ENCODE peak calls at places on chromosome 9, in eight cellular contexts. A is uterus, F is testis, Q is HFF-Myc, I is breast epithelium, K is nephron progenitor cell, E is GM06990, J is esophagus muscularis mucosa. V is an unnamed sample.

GRCh38 chr9:135907446-135908333 is at the start of gene CAMSAP1:
- DNase-seq in I (peak), A (peak), Q (peak), J (peak), K (peak), E (peak), F (peak), V (peak)

GRCh38 chr9:93560991-93561390 is 15.4 kb upstream of the PHF2 start:
- DNase-seq in K (no peak), F (no peak), A (no peak), J (no peak), I (no peak), E (no peak), Q (no peak), V (no peak)

GRCh38 chr9:121708768-121709488 is 57.5 kb downstream of the DAB2IP start:
- DNase-seq in J (no peak), E (no peak), F (no peak), Q (no peak), A (no peak), K (no peak), I (no peak), V (no peak)

GRCh38 chr9:98504883-98505282 is 203.9 kb downstream of the GABBR2 start:
- DNase-seq in F (no peak), E (no peak), I (no peak), Q (no peak), K (no peak), A (no peak), J (peak), V (no peak)

GRCh38 chr9:74630228-74630627 is 133.1 kb downstream of the RORB start:
- DNase-seq in I (no peak), K (no peak), F (no peak), J (no peak), E (no peak), Q (no peak), A (no peak), V (no peak)

GRCh38 chr9:131423171-131423581 is 29.3 kb downstream of the PRRC2B start:
- DNase-seq in I (peak), Q (no peak), K (peak), E (no peak), F (peak), A (peak), J (no peak), V (peak)

GRCh38 chr9:78035369-78035993 is 3.9 kb upstream of the GNAQ start:
- DNase-seq in A (peak), F (peak), J (no peak), K (peak), Q (peak), I (no peak), E (peak), V (peak)

GRCh38 chr9:125406812-125407087 is 145.1 kb downstream of the GAPVD1 start:
- DNase-seq in J (no peak), Q (no peak), I (no peak), E (no peak), A (no peak), K (no peak), F (no peak), V (no peak)

GRCh38 chr9:93207326-93207814 is 23.4 kb downstream of the WNK2 start:
- DNase-seq in J (no peak), F (peak), K (no peak), A (peak), E (no peak), I (no peak), Q (no peak), V (peak)

GRCh38 chr9:86141843-86142242 is 42.5 kb upstream of the GOLM1 start:
- DNase-seq in E (no peak), F (no peak), K (peak), J (no peak), Q (no peak), I (no peak), A (no peak), V (no peak)

GRCh38 chr9:18665947-18666346 is 192.0 kb downstream of the ADAMTSL1 start:
- DNase-seq in I (no peak), E (no peak), Q (no peak), A (no peak), F (no peak), K (no peak), J (no peak), V (no peak)

GRCh38 chr9:97900103-97900737 is 22.1 kb downstream of the TRMO start:
- DNase-seq in Q (no peak), E (no peak), F (no peak), I (no peak), K (no peak), A (no peak), J (peak), V (peak)

GRCh38 chr9:128792134-128792533 is 5.1 kb downstream of the TBC1D13 start:
- DNase-seq in E (no peak), A (no peak), F (no peak), I (no peak), Q (no peak), J (no peak), K (no peak), V (no peak)
- TF ChIP-seq CTCF in E (no peak), A (no peak), F (no peak), I (no peak), Q (no peak), J (no peak), K (no peak), V (no peak)

GRCh38 chr9:89096807-89097206 is 81.8 kb downstream of the SHC3 start:
- DNase-seq in Q (no peak), E (no peak), I (no peak), F (no peak), J (peak), K (no peak), A (no peak), V (no peak)
- TF ChIP-seq CTCF in Q (peak), E (peak), I (no peak), F (no peak), J (no peak), K (no peak), A (no peak), V (peak)

GRCh38 chr9:70108181-70108580 is 64.5 kb downstream of the MAMDC2 start:
- DNase-seq in I (no peak), K (no peak), Q (no peak), E (no peak), F (no peak), J (no peak), A (no peak), V (no peak)

GRCh38 chr9:70111641-70112236 is 68.1 kb downstream of the MAMDC2 start:
- DNase-seq in F (no peak), K (no peak), E (no peak), Q (no peak), J (no peak), A (no peak), I (no peak), V (no peak)

GRCh38 chr9:70111042-70111602 is 67.5 kb downstream of the MAMDC2 start:
- DNase-seq in I (peak), F (peak), A (peak), J (peak), E (no peak), Q (peak), K (peak), V (peak)

GRCh38 chr9:70112981-70113380 is 69.3 kb downstream of the MAMDC2 start:
- DNase-seq in Q (no peak), J (no peak), I (no peak), F (no peak), A (no peak), K (no peak), E (no peak), V (no peak)

DNA sequence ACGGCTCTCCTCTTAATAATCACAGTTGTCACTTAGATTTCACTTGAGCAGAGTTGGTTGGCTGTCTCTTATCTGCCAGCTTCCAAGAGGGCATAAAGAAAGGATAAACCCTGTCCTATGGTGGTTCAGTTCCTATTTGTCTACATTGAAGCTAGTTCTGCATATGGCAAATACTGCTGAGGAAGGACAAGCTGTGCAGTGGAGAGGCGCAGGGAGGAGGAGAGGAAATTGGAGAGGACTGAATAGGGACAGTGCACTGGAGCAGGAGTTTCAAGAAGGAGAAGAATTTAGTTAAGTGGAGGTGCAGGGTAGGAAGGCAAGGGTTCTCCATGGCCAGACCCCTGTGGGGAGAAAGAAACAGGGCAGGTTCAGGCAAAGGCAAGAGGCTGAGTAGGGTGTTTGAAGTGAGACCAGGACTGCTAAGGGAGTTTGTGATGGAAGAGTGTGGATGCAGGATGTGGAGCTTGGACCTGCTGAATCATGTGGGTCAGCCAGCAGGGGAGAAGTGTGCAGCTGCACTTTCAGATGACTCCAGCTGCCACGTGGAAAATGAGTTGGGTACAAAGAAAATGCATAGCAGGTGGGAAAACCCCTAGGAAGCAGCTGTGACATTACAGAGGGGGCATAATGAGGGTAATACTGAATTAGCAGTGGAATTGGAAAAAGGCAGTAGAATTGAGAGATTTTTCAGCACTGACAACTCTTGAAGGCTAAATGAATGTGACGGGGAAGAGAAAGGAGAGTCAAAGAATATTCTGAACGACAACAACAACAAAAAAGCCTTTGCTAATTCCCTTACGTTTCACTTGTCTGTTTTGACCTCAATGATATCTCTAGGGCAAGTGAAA is 66.8 kb downstream of the MAMDC2 start:
- DNase-seq in F (no peak), Q (no peak), J (peak), A (no peak), I (no peak), E (no peak), K (no peak), V (no peak)
- TF ChIP-seq CTCF in F (no peak), Q (no peak), J (no peak), A (no peak), I (no peak), E (no peak), K (no peak), V (no peak)

GRCh38 chr9:38622961-38623360 is 2.6 kb upstream of the ANKRD18A start:
- DNase-seq in A (no peak), I (no peak), F (no peak), E (no peak), Q (no peak), K (no peak), J (no peak), V (no peak)

GRCh38 chr9:38620483-38621433 is at the start of gene ANKRD18A:
- DNase-seq in Q (peak), I (peak), F (peak), J (no peak), E (peak), K (peak), A (no peak), V (no peak)

GRCh38 chr9:38622083-38622674 is 1.8 kb upstream of the ANKRD18A start:
- DNase-seq in E (no peak), F (peak), Q (no peak), A (no peak), I (no peak), K (peak), J (peak), V (no peak)

GRCh38 chr9:38619556-38620447 is 594 bp downstream of the ANKRD18A start:
- DNase-seq in I (no peak), E (no peak), F (no peak), Q (no peak), J (no peak), A (no peak), K (peak), V (no peak)

DNA sequence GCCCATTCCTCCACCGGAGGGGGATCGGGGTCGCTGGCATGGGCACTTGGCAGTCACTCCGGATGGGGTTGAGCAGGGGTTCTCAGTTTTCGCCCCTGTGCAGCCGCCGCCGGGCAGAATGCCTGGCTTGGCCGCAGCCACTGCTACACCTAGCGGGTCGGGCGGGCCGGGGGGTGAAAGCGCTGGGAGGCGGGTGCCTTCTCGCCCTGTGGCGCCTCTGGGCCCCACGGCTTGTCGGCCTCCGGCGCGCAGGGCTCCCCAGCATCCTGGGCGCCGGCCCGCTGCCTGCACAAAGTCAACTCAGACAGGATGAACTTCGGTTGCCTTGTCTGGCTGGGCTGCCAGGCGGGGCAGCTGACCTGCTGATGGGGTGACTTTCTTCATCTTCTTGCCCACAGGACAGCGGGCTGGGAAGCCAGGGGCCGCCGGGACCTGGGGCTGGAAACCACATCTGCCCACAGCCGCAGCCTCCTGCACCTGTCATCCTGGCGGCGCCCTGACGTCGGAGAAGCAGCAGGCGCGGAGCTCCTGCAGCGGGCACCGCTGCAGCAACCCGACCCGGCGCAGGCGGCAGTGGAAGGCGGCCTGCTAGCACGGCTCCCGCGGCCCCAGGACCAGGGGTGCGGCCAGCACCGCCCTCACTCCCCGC is 1.2 kb upstream of the ANKRD18A start:
- DNase-seq in A (no peak), Q (no peak), F (peak), E (peak), I (no peak), J (peak), K (peak), V (no peak)
- TF ChIP-seq CTCF in A (no peak), Q (no peak), F (no peak), E (no peak), I (no peak), J (no peak), K (no peak), V (no peak)

DNA sequence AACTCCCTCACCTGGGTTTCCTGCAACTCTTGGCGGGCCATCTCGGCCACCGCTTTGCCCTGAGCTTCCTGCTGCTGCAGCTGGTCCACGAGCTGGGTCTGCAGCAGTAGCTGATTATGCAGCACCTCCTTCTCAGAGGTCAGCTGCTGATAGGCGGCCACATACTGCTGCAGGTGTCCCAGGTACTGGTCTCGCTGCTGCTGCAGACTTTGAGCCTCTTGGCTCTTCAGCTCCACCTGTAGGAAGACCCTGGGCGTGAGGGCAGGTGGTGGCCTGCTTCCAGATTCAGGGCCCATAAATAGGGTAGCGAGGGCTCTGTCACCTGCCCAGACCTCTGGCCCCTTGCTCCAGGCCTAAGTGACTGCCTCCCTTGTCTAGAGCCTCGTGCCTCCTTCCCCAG is 16.7 kb downstream of the GOLGA2 start:
- DNase-seq in Q (no peak), I (no peak), F (no peak), K (no peak), E (no peak), J (no peak), A (no peak), V (no peak)
- TF ChIP-seq CTCF in Q (no peak), I (no peak), F (no peak), K (no peak), E (no peak), J (no peak), A (no peak), V (peak)

DNA sequence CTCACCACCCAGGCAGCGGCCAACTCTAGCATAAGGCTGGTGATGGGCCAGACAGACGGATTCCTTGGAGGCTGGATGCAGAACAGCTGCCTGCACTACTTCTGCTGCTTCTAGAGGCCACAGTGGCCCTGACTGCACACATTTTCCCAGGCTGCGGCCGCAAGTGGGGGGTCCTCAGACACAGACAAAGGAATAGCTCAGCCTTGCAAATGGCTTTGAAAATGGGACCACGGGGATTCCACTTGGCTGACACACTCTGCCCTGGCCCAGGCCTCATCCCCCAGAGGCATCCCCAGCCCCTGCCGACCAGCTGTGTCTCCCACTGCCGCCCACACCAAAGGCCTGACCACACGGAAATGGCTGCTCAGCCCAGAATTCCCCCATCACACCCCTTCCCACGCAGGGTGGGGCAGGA is 540.8 kb downstream of the BNC2 start:
- DNase-seq in A (no peak), I (no peak), K (no peak), Q (no peak), E (no peak), J (no peak), F (peak), V (no peak)
- TF ChIP-seq CTCF in A (no peak), I (no peak), K (no peak), Q (no peak), E (no peak), J (no peak), F (no peak), V (no peak)

DNA sequence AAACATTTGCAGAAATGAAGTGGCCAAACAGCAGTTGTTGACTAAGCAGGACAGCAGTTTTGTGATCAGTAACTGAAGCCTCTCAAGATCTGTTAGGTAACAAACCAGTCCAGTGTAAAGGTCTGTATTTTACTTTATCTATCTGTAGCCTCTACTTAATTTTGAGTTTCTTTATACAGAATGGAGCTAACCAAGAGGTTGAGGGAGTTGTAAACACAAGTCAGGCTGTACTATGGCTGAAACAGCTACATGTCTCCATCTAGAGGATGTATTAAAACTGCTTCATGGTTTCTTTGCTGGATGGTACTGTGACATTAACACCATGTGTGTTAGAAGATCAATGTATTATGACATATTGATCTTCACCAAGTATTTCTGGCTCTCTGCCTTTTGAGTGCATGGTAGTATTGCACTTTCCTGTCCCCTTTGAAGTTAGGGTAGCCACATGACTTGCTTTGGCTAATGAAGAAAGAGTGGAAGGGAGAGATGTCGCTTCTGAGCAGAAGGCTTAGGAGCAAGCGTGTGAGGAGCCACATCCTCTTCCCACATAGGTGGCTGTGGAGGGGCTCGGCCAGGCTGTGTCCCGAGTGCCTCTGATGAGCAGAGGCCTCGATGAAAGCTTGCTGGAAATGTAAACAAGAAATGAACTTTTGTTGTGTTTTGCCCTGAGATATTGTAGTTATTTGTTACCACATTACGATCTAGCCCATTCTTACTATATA is 105.6 kb upstream of the PCA3 start:
- DNase-seq in K (no peak), E (peak), J (no peak), A (no peak), I (no peak), Q (peak), F (no peak), V (peak)
- TF ChIP-seq CTCF in K (peak), E (peak), J (peak), A (peak), I (peak), Q (peak), F (peak), V (peak)